ENCODE peak calls at places on chromosomes 5 and 9, in five cellular contexts. One of them, this sample, is unnamed.

GRCh38 chr9:137412431-137412830 is 10.5 kb downstream of the EXD3 start:
- DNase-seq in heart left ventricle: peak; percentile 51
- DNase-seq in PC-9: no peak
- DNase-seq in neuronal stem cell: no peak
- DNase-seq in fibroblast of lung: peak; percentile 29
- DNase-seq in this sample: peak; percentile 47

GRCh38 chr5:146906803-146907202 is 28.2 kb upstream of the PPP2R2B start:
- DNase-seq in heart left ventricle: no peak
- DNase-seq in fibroblast of lung: no peak
- DNase-seq in PC-9: no peak
- DNase-seq in neuronal stem cell: no peak
- DNase-seq in this sample: no peak

GRCh38 chr5:55223219-55223987 is 3.7 kb downstream of the MCIDAS start:
- DNase-seq in neuronal stem cell: peak; percentile 38
- DNase-seq in heart left ventricle: no peak
- DNase-seq in fibroblast of lung: no peak
- DNase-seq in PC-9: no peak
- DNase-seq in this sample: no peak

GRCh38 chr5:176648467-176649194 is 1.3 kb downstream of the TSPAN17 start:
- DNase-seq in PC-9: no peak
- DNase-seq in neuronal stem cell: no peak
- DNase-seq in fibroblast of lung: no peak
- DNase-seq in heart left ventricle: no peak
- DNase-seq in this sample: no peak

GRCh38 chr5:72630721-72631120 is 123.5 kb upstream of the ZNF366 start:
- DNase-seq in heart left ventricle: no peak
- DNase-seq in fibroblast of lung: no peak
- DNase-seq in neuronal stem cell: no peak
- DNase-seq in PC-9: no peak
- DNase-seq in this sample: no peak

GRCh38 chr9:2610985-2611384 is 10.6 kb upstream of the VLDLR start:
- DNase-seq in PC-9: no peak
- DNase-seq in neuronal stem cell: no peak
- DNase-seq in heart left ventricle: no peak
- DNase-seq in fibroblast of lung: no peak
- DNase-seq in this sample: no peak

GRCh38 chr9:19481971-19482404 is 73.2 kb downstream of the ACER2 start:
- DNase-seq in neuronal stem cell: no peak
- DNase-seq in PC-9: no peak
- DNase-seq in heart left ventricle: no peak
- DNase-seq in fibroblast of lung: no peak
- DNase-seq in this sample: no peak

GRCh38 chr5:179163236-179164155 is 103.3 kb downstream of the ZNF354C start:
- DNase-seq in fibroblast of lung: no peak
- DNase-seq in neuronal stem cell: no peak
- DNase-seq in PC-9: no peak
- DNase-seq in heart left ventricle: peak; percentile 28
- DNase-seq in this sample: no peak

GRCh38 chr9:101508203-101508602 is 25.4 kb upstream of the RNF20 start:
- DNase-seq in PC-9: no peak
- DNase-seq in heart left ventricle: no peak
- DNase-seq in neuronal stem cell: no peak
- DNase-seq in fibroblast of lung: peak; percentile 11
- DNase-seq in this sample: no peak

GRCh38 chr5:74251106-74252032 is 389.2 kb downstream of the ENC1 start:
- DNase-seq in heart left ventricle: no peak
- DNase-seq in neuronal stem cell: no peak
- DNase-seq in fibroblast of lung: peak; percentile 86
- DNase-seq in PC-9: peak; percentile 96
- DNase-seq in this sample: peak; percentile 96

GRCh38 chr9:130736834-130737233 is 43.3 kb downstream of the EXOSC2 start:
- DNase-seq in fibroblast of lung: no peak
- DNase-seq in heart left ventricle: no peak
- DNase-seq in PC-9: no peak
- DNase-seq in neuronal stem cell: no peak
- DNase-seq in this sample: no peak
- H3K27ac ChIP-seq in fibroblast of lung: no peak overlapping the region
- H3K27ac ChIP-seq in heart left ventricle: no peak overlapping the region
- H3K27ac ChIP-seq in PC-9: no peak overlapping the region
- H3K27ac ChIP-seq in neuronal stem cell: no peak overlapping the region
- H3K27ac ChIP-seq in this sample: no peak overlapping the region

GRCh38 chr9:77648458-77649108 is 461 bp upstream of the GNA14 start:
- DNase-seq in heart left ventricle: peak; percentile 85
- DNase-seq in fibroblast of lung: peak; percentile 22
- DNase-seq in neuronal stem cell: peak; percentile 14
- DNase-seq in PC-9: no peak
- DNase-seq in this sample: no peak

GRCh38 chr9:77651203-77651602 is 3.1 kb upstream of the GNA14 start:
- DNase-seq in neuronal stem cell: no peak
- DNase-seq in PC-9: no peak
- DNase-seq in fibroblast of lung: no peak
- DNase-seq in heart left ventricle: no peak
- DNase-seq in this sample: no peak

GRCh38 chr9:77649109-77649812 is 1.1 kb upstream of the GNA14 start:
- DNase-seq in heart left ventricle: no peak
- DNase-seq in fibroblast of lung: peak; percentile 50
- DNase-seq in PC-9: no peak
- DNase-seq in neuronal stem cell: no peak
- DNase-seq in this sample: peak; percentile 8

GRCh38 chr9:77647267-77647658 is 859 bp downstream of the GNA14 start:
- DNase-seq in neuronal stem cell: no peak
- DNase-seq in heart left ventricle: no peak
- DNase-seq in fibroblast of lung: no peak
- DNase-seq in PC-9: no peak
- DNase-seq in this sample: no peak

GRCh38 chr9:77647659-77648457 is at the start of gene GNA14:
- DNase-seq in PC-9: no peak
- DNase-seq in fibroblast of lung: peak; percentile 16
- DNase-seq in heart left ventricle: peak; percentile 73
- DNase-seq in neuronal stem cell: peak; percentile 24
- DNase-seq in this sample: no peak
- H3K4me3 ChIP-seq in PC-9: no peak within 1 kb of the TSS
- H3K4me3 ChIP-seq in fibroblast of lung: peak within 1 kb of the TSS; percentile 59
- H3K4me3 ChIP-seq in heart left ventricle: peak within 1 kb of the TSS; percentile 48
- H3K4me3 ChIP-seq in neuronal stem cell: no peak within 1 kb of the TSS
- H3K4me3 ChIP-seq in this sample: peak within 1 kb of the TSS; percentile 58

DNA sequence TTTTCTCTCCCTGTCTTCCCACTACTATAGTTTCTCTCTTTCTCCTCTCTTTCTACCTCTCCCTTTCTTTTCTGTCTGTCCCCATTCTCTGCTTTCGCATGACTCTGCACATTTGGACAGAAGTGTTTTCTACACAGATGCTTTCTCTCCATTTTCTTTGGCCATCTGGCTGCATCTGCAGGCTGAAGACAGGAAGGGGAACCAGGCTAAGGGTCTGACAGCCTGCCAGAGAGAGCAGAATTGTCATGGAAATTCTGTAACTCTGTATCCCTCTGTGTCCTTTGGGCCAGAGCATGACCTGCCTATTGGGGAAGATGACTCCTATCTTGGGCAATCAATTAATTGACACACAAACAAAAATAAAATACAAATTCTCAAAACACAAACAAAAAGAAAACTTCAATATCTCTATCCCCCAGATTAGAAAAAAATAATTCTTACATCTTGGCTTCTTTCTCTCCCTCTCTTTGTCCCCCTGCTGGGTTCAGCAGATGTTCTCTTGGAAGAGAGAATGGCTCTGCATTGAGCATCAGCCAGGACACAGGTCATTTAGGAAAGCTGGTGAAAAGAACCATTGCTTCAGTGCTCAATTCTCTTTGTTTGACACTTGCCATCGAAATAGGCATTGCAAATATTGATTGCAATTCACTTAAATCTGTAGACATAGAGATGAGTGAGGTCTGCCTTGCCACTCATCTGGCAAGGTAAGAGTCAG is 415.9 kb upstream of the KLF4 start:
- DNase-seq in PC-9: no peak
- DNase-seq in heart left ventricle: no peak
- DNase-seq in fibroblast of lung: peak; percentile 58
- DNase-seq in neuronal stem cell: no peak
- DNase-seq in this sample: no peak
- H3K27ac ChIP-seq in PC-9: no peak overlapping the region
- H3K27ac ChIP-seq in heart left ventricle: no peak overlapping the region
- H3K27ac ChIP-seq in fibroblast of lung: no peak overlapping the region
- H3K27ac ChIP-seq in neuronal stem cell: no peak overlapping the region
- H3K27ac ChIP-seq in this sample: no peak overlapping the region

DNA sequence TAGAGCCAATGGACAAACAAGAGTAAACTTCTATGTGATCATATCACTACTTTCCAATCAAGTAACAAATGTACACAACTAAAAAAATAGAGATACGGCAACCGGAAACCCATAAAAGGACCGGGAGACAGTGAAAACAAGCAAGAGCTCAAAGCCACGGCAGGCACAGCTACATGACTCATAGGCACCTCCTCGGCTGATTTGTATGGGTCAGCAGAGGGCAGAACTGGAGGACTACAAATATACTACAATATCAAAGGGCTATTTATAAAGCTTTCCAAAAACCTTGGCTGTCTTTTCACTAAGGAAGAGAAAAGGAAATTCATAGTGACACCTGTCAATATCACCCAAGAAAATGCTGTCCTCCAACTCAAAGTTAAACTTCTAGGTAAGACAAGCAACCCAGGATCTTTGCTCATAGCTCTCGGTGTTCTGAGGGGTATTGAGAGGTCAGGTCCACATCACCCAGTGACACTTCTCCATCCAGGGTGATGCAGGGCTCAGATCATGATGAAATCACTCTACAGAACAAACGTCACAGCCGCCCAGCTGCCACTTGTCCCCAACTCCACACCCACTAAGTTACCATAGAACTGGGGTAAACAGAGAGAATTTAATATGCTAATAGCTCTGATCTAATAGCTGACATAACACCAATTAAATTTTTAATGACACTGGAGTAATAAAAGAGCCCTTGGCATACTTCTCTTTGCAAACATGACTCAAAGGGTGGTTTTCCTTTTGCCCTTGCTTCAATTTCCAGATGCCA is 41.3 kb downstream of the PFDN1 start:
- DNase-seq in fibroblast of lung: peak; percentile 86
- DNase-seq in PC-9: peak; percentile 95
- DNase-seq in heart left ventricle: no peak
- DNase-seq in neuronal stem cell: no peak
- DNase-seq in this sample: peak; percentile 92
- H3K4me3 ChIP-seq in fibroblast of lung: no peak overlapping the region
- H3K4me3 ChIP-seq in PC-9: peak overlapping the region; percentile 4
- H3K4me3 ChIP-seq in heart left ventricle: no peak overlapping the region
- H3K4me3 ChIP-seq in neuronal stem cell: no peak overlapping the region
- H3K4me3 ChIP-seq in this sample: no peak overlapping the region

GRCh38 chr9:84937086-84937670 is 267.6 kb downstream of the NTRK2 start:
- DNase-seq in PC-9: no peak
- DNase-seq in heart left ventricle: no peak
- DNase-seq in fibroblast of lung: no peak
- DNase-seq in neuronal stem cell: peak; percentile 72
- DNase-seq in this sample: no peak
- H3K27ac ChIP-seq in PC-9: no peak overlapping the region
- H3K27ac ChIP-seq in heart left ventricle: no peak overlapping the region
- H3K27ac ChIP-seq in fibroblast of lung: no peak overlapping the region
- H3K27ac ChIP-seq in neuronal stem cell: peak overlapping the region; percentile 71
- H3K27ac ChIP-seq in this sample: no peak overlapping the region